ENCODE peak calls at places on chromosomes 5 and 9, in seven cellular contexts. S is aorta; Y is stomach; E is CD4-positive, alpha-beta memory T cell; J is Karpas-422; R is sigmoid colon; M is dorsolateral prefrontal cortex. B is an unnamed sample. For H3K27me3, the result is how much of the 10 kb centered on the place peaks cover.

GRCh38 chr5:26518065-26518464 is 520.3 kb downstream of the CDH9 start:
- DNase-seq in R (no peak), S (no peak), J (no peak), M (no peak), E (no peak), Y (no peak), B (no peak)

GRCh38 chr9:72577212-72577753 is 55.9 kb downstream of the TMC1 start:
- DNase-seq in J (no peak), M (no peak), E (no peak), Y (no peak), R (no peak), S (no peak), B (peak)

GRCh38 chr9:948497-948896 is 28.0 kb upstream of the DMRT3 start:
- DNase-seq in J (no peak), S (no peak), M (no peak), Y (no peak), R (no peak), E (no peak), B (no peak)

GRCh38 chr9:107540167-107540566 is 50.6 kb upstream of the KLF4 start:
- DNase-seq in E (no peak), R (no peak), M (no peak), S (no peak), Y (no peak), J (no peak), B (no peak)

GRCh38 chr9:109538346-109538745 is 40.2 kb upstream of the PTPN3 start:
- DNase-seq in Y (no peak), J (no peak), R (no peak), E (no peak), S (no peak), M (no peak), B (no peak)

GRCh38 chr5:123512631-123513461 is 869 bp downstream of the CSNK1G3 start:
- DNase-seq in J (peak), R (peak), S (peak), Y (peak), E (peak), M (no peak), B (peak)

GRCh38 chr5:173597304-173597703 is 19.1 kb downstream of the BOD1 start:
- DNase-seq in S (no peak), Y (no peak), M (no peak), E (no peak), R (no peak), J (no peak), B (no peak)

GRCh38 chr9:110601098-110601497 is 21.6 kb upstream of the SVEP1 start:
- DNase-seq in J (no peak), S (no peak), R (no peak), E (no peak), M (no peak), Y (no peak), B (no peak)

GRCh38 chr5:160835818-160836528 is 16.0 kb downstream of the ATP10B start:
- DNase-seq in Y (no peak), E (no peak), S (no peak), R (no peak), J (no peak), M (no peak), B (no peak)

GRCh38 chr5:32202394-32202793 is 28.3 kb upstream of the GOLPH3 start:
- DNase-seq in Y (no peak), E (no peak), J (no peak), S (no peak), R (no peak), M (no peak), B (no peak)

GRCh38 chr5:117454716-117455212 is 880.1 kb upstream of the SEMA6A start:
- DNase-seq in J (peak), S (peak), E (peak), R (no peak), Y (peak), M (no peak), B (peak)

GRCh38 chr5:1643651-1644392 is 120.1 kb upstream of the LPCAT1 start:
- DNase-seq in R (no peak), M (no peak), S (peak), Y (no peak), E (no peak), J (no peak), B (no peak)

GRCh38 chr9:93941493-93941892 is 13.7 kb downstream of the BARX1 start:
- DNase-seq in Y (no peak), R (no peak), E (no peak), J (no peak), S (no peak), M (no peak), B (no peak)

GRCh38 chr9:93942176-93942575 is 13.0 kb downstream of the BARX1 start:
- DNase-seq in S (no peak), Y (no peak), J (no peak), E (no peak), M (no peak), R (no peak), B (no peak)

GRCh38 chr9:93945400-93946337 is 9.5 kb downstream of the BARX1 start:
- DNase-seq in S (no peak), R (no peak), Y (no peak), E (no peak), M (no peak), J (no peak), B (peak)

GRCh38 chr9:93946338-93946712 is 8.8 kb downstream of the BARX1 start:
- DNase-seq in Y (no peak), R (no peak), E (no peak), J (no peak), S (no peak), M (no peak), B (no peak)

DNA sequence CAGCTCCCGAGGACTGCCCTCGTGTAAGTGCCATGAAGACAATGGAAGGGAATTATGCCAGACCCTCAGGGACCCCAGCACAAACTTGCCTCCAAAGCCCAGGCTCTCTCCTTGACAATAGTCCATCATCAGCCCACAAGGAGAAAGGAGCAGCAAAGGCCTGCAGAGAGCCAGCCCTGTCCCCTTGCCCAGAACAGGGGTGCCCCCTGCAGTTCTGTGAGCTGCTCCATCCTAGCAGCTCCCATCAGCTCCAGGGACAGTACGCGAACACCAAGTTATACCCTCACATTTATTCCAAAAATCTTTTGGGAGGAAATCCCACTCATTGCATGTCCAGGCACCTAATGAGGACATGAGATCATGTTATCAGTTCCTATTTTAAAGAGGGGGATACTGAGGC is 11.1 kb downstream of the BARX1 start:
- DNase-seq in J (no peak), Y (no peak), E (no peak), R (no peak), M (no peak), S (no peak), B (no peak)
- H3K27me3 ChIP-seq in J (under half), Y (under half), E (under half), R (half or more), M (half or more), S (under half), B (under half)

DNA sequence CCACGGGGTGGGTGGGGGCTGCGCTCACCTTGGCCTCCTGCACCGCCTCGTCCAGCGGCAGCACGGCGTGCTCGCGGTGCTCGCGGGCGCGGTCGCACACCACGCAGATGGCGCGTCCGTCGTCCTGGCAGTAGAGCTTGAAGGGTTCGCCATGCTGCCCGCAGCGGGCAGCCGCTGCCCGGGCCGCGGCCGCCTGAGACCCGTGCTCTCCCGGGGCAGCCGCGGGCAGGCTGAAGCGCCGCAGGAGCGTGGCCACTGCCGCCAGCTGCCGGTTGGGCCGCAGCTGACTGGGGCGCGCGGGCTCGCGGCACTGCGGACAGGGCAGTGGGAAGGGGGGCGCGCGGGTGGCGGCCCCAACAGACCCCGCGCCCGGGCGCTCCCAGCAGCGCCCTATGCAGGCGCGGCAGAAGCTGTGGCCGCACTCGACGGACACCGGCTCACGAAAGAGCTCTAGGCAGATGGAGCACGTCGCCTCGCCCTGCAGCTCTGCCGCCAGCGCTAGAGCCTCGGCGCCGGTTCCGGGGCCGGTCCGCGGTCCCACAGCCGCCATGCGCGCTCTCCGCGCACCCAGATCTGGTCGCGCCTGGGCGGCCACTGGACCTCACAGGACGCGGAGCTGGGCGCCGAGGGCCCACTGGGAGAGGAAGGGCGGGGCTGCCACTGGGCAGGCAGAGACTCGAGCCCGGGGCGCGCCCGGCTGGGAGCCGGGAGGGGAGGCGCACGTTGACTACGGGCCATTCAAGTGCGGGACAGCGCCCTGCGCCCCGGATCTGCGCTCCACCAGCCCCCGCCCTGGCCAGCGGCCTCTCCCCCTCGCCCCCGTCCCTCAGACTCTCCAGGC is at the start of gene TRIM7:
- DNase-seq in Y (peak), M (peak), J (no peak), R (peak), S (peak), E (peak), B (peak)
- H3K27me3 ChIP-seq in Y (under half), M (under half), J (under half), R (under half), S (under half), E (under half), B (under half)

GRCh38 chr9:89579741-89580395 is 24.9 kb upstream of the GADD45G start:
- DNase-seq in M (no peak), E (peak), Y (no peak), J (no peak), S (peak), R (no peak), B (peak)
- H3K27me3 ChIP-seq in M (under half), E (under half), Y (under half), J (under half), S (under half), R (under half), B (under half)

GRCh38 chr9:121587863-121588262 is 63.6 kb upstream of the DAB2IP start:
- DNase-seq in S (no peak), M (no peak), Y (no peak), R (no peak), J (no peak), E (no peak), B (no peak)
- H3K27me3 ChIP-seq in S (under half), M (under half), Y (under half), R (under half), J (under half), E (under half), B (under half)

GRCh38 chr5:170266570-170267379 is 30.8 kb downstream of the LCP2 start:
- DNase-seq in M (no peak), E (peak), Y (no peak), J (no peak), R (no peak), S (no peak), B (peak)

GRCh38 chr5:170267431-170268152 is 30.0 kb downstream of the LCP2 start:
- DNase-seq in R (peak), S (peak), J (peak), Y (peak), M (peak), E (peak), B (peak)

GRCh38 chr5:170263906-170264305 is 31.1 kb downstream of the C5orf58 start:
- DNase-seq in E (no peak), S (no peak), R (no peak), Y (no peak), M (no peak), J (peak), B (no peak)

GRCh38 chr5:170268153-170268689 is 29.4 kb downstream of the LCP2 start:
- DNase-seq in S (no peak), E (no peak), R (no peak), Y (no peak), J (no peak), M (no peak), B (no peak)

DNA sequence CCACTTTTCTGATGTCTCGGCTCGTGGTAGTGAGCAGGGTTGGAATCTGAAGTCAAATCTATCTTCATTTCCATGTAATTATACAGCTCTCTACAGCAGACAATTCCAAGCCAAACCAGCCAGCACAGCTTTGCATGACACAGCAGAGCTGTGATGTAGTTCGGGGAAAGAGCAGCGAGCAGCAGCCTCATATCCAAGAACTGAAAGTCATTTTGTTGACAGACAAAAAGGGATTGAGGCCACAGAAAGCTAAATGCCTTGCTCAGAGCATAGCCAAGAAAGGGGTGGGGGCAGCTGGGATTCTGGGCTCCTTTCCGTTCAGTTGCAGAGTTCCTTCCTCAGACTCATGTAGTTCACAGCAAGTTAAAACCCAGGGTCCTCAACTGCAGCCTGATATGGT is 32.0 kb downstream of the LCP2 start:
- DNase-seq in J (peak), S (no peak), R (peak), E (no peak), Y (no peak), M (peak), B (no peak)
- H3K27me3 ChIP-seq in J (under half), S (under half), R (under half), E (under half), Y (under half), M (under half), B (under half)

B was measured in small intestine.